ENCODE peak calls at places on chromosomes 12 and 14, in ten cellular contexts. T is heart right ventricle, C is A673, Y is GM23248, W is neural progenitor cell, F is HCT116, Q is pancreas, D is suprapubic skin, X is transverse colon, B is mesendoderm. V is an unnamed sample. For H3K27me3, the result is how much of the 10 kb centered on the place peaks cover.

GRCh38 chr12:77324416-77324762 is 259.0 kb upstream of the E2F7 start:
- DNase-seq in Q (no peak), W (no peak), Y (no peak), F (no peak), X (no peak), T (no peak), C (no peak), D (no peak), B (no peak), V (no peak)

GRCh38 chr14:65850429-65851145 is 438.1 kb downstream of the FUT8 start:
- DNase-seq in B (no peak), Q (no peak), Y (no peak), X (peak), C (no peak), W (no peak), F (no peak), D (no peak), T (no peak), V (no peak)

GRCh38 chr12:110135806-110136205 is 11.6 kb downstream of the IFT81 start:
- DNase-seq in D (no peak), Q (no peak), T (no peak), X (no peak), W (no peak), B (no peak), F (no peak), Y (peak), C (no peak), V (no peak)

GRCh38 chr12:87140257-87140656 is 884.1 kb upstream of the MGAT4C start:
- DNase-seq in B (no peak), W (no peak), F (no peak), X (no peak), D (no peak), Y (peak), C (no peak), Q (no peak), T (no peak), V (no peak)

GRCh38 chr12:15899282-15899870 is 11.8 kb upstream of the DERA start:
- DNase-seq in B (no peak), D (no peak), C (peak), Q (no peak), X (no peak), F (no peak), Y (peak), T (no peak), W (peak), V (no peak)

GRCh38 chr12:8912910-8913309 is 1.4 kb upstream of the PHC1 start:
- DNase-seq in D (no peak), T (no peak), C (no peak), Y (peak), X (no peak), W (peak), B (peak), F (no peak), Q (peak), V (no peak)

GRCh38 chr14:93984070-93984469 is 7.7 kb upstream of the ASB2 start:
- DNase-seq in B (peak), D (no peak), Y (peak), F (no peak), X (no peak), W (no peak), Q (no peak), C (no peak), T (no peak), V (no peak)

GRCh38 chr12:27342551-27342950 is 9.9 kb downstream of the BMAL2 start:
- DNase-seq in X (no peak), F (no peak), B (no peak), Q (no peak), T (no peak), W (no peak), C (no peak), D (no peak), Y (peak), V (no peak)

GRCh38 chr12:131353376-131353775 is 357.5 kb upstream of the SFSWAP start:
- DNase-seq in X (no peak), F (no peak), C (no peak), Q (no peak), T (no peak), D (peak), Y (no peak), W (no peak), B (no peak), V (no peak)

GRCh38 chr12:109731231-109731731 is 17.7 kb downstream of the FAM222A start:
- DNase-seq in C (no peak), T (no peak), F (no peak), W (no peak), Y (no peak), B (no peak), D (peak), X (no peak), Q (peak), V (peak)

GRCh38 chr12:14961466-14962155 is at the start of gene ARHGDIB:
- DNase-seq in F (no peak), X (peak), T (peak), C (peak), B (no peak), W (no peak), Q (no peak), D (no peak), Y (peak), V (no peak)

GRCh38 chr14:36975834-36976233 is 196.6 kb downstream of the SLC25A21 start:
- DNase-seq in Q (no peak), W (no peak), B (peak), C (peak), X (no peak), F (no peak), T (no peak), D (no peak), Y (no peak), V (no peak)

GRCh38 chr12:42589465-42590323 is at the start of gene PRICKLE1:
- DNase-seq in X (peak), T (peak), D (no peak), W (peak), Y (peak), Q (peak), F (no peak), C (peak), B (peak), V (no peak)

GRCh38 chr12:116765271-116765670 is 27.2 kb downstream of the RNFT2 start:
- DNase-seq in D (no peak), F (no peak), X (no peak), Y (no peak), B (peak), W (no peak), T (no peak), Q (no peak), C (no peak), V (no peak)

GRCh38 chr14:91241848-91242247 is 2.7 kb downstream of the GPR68 start:
- DNase-seq in X (no peak), B (no peak), T (no peak), W (no peak), Q (no peak), C (no peak), F (no peak), Y (no peak), D (no peak), V (no peak)

GRCh38 chr14:94364964-94365363 is 23.4 kb downstream of the SERPINA1 start:
- DNase-seq in F (no peak), Q (no peak), Y (no peak), X (no peak), W (no peak), C (no peak), T (no peak), B (no peak), D (peak), V (no peak)

GRCh38 chr14:92122351-92122677 is 545 bp downstream of the CPSF2 start:
- DNase-seq in D (no peak), B (peak), Q (no peak), W (peak), F (no peak), C (peak), T (no peak), Y (peak), X (peak), V (no peak)

GRCh38 chr12:92593734-92594402 is 108.9 kb upstream of the PLEKHG7 start:
- DNase-seq in F (no peak), Q (no peak), W (no peak), T (no peak), D (no peak), B (peak), Y (peak), X (peak), C (peak), V (no peak)

GRCh38 chr14:63470877-63471565 is 72.2 kb downstream of the PPP2R5E start:
- DNase-seq in W (no peak), C (peak), D (no peak), X (no peak), Y (peak), B (no peak), Q (no peak), F (peak), T (no peak), V (no peak)

GRCh38 chr12:78398750-78399149 is 465.8 kb upstream of the SYT1 start:
- DNase-seq in C (no peak), X (no peak), F (no peak), W (no peak), T (no peak), Q (no peak), D (no peak), Y (no peak), B (no peak), V (no peak)

GRCh38 chr14:31926652-31927347 is 150.3 kb upstream of the ARHGAP5 start:
- DNase-seq in C (no peak), W (no peak), D (no peak), B (no peak), Q (no peak), X (no peak), Y (no peak), T (peak), F (no peak), V (no peak)

GRCh38 chr12:70366581-70367267 is 634 bp downstream of the KCNMB4 start:
- DNase-seq in T (peak), Q (peak), Y (peak), F (peak), B (peak), X (peak), W (peak), D (no peak), C (peak), V (peak)

GRCh38 chr14:72906316-72906715 is 12.4 kb upstream of the DPF3 start:
- DNase-seq in T (no peak), Y (peak), X (no peak), D (no peak), Q (no peak), W (no peak), C (no peak), F (no peak), B (no peak), V (no peak)

GRCh38 chr14:29927596-29928341 is at the start of gene PRKD1:
- DNase-seq in C (peak), Y (peak), D (no peak), Q (peak), W (peak), B (peak), X (peak), T (peak), F (no peak), V (peak)

GRCh38 chr12:47272412-47273190 is 192.8 kb upstream of the AMIGO2 start:
- DNase-seq in T (no peak), W (no peak), C (no peak), F (no peak), B (no peak), D (no peak), Y (peak), Q (no peak), X (no peak), V (no peak)

GRCh38 chr14:91484186-91484585 is 25.9 kb downstream of the PPP4R3A start:
- DNase-seq in W (no peak), C (peak), F (no peak), Q (no peak), Y (no peak), T (no peak), B (no peak), D (no peak), X (no peak), V (no peak)

GRCh38 chr12:51439330-51439729 is 14.7 kb downstream of the SLC4A8 start:
- DNase-seq in W (no peak), T (no peak), Y (no peak), Q (no peak), C (no peak), D (no peak), F (no peak), B (no peak), X (no peak), V (no peak)

GRCh38 chr14:38389666-38390065 is 133.8 kb upstream of the CLEC14A start:
- DNase-seq in T (no peak), B (no peak), Y (peak), W (no peak), F (no peak), C (no peak), D (no peak), Q (no peak), X (no peak), V (no peak)

GRCh38 chr14:80698974-80699373 is 242.6 kb downstream of the CEP128 start:
- DNase-seq in T (no peak), D (no peak), B (no peak), F (no peak), W (no peak), Q (no peak), X (no peak), Y (no peak), C (no peak), V (no peak)

GRCh38 chr14:36067428-36068187 is 108.9 kb downstream of the PTCSC3 start:
- DNase-seq in C (no peak), Q (no peak), F (no peak), X (no peak), T (no peak), Y (no peak), B (no peak), D (no peak), W (no peak), V (no peak)

GRCh38 chr12:51281202-51281924 is 11.1 kb upstream of the SMAGP start:
- DNase-seq in X (no peak), B (no peak), Y (peak), W (no peak), D (no peak), F (no peak), T (no peak), Q (no peak), C (no peak), V (no peak)

GRCh38 chr12:87054225-87054624 is 798.0 kb upstream of the MGAT4C start:
- DNase-seq in F (no peak), W (no peak), X (no peak), Q (no peak), D (no peak), Y (peak), T (no peak), B (no peak), C (no peak), V (no peak)

GRCh38 chr14:73227812-73228781 is 9.2 kb upstream of the PAPLN start:
- DNase-seq in Q (peak), F (no peak), B (peak), D (no peak), C (peak), X (peak), W (peak), T (peak), Y (peak), V (peak)

GRCh38 chr14:65239143-65239672 is 136.9 kb upstream of the MAX start:
- DNase-seq in C (no peak), Q (no peak), W (no peak), B (peak), D (no peak), X (peak), Y (peak), F (no peak), T (no peak), V (no peak)

GRCh38 chr12:4451694-4452093 is 6.1 kb upstream of the FGF6 start:
- DNase-seq in T (no peak), X (no peak), W (no peak), F (no peak), Q (no peak), B (no peak), D (no peak), C (no peak), Y (no peak), V (no peak)

GRCh38 chr12:67826946-67827719 is 162.1 kb upstream of the IFNG-AS1 start:
- DNase-seq in B (no peak), F (no peak), C (no peak), W (no peak), D (no peak), Q (no peak), X (peak), T (no peak), Y (peak), V (no peak)

DNA sequence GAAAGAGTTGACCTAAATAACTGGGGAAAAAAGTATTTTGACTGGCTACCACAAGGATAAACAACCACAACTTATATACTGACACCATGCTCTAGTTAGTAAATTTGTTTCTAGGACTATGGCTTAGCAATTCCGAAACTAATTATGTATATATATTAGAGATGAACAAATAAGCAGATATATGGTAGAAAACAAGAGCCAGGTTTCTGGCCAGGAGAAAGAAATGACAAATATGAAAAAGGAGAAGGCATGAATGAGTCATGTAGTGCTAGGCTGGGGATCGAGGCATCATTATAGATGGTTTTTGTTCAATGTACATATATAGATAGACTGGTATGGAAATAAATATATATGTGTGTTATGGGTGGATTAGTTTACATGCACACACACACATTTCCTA is 5.5 kb upstream of the LRRC74A start:
- DNase-seq in C (no peak), T (no peak), X (no peak), B (no peak), Y (no peak), W (no peak), D (no peak), F (no peak), Q (no peak), V (no peak)
- H3K27me3 ChIP-seq in C (under half), T (under half), X (under half), B (under half), Y (under half), W (under half), D (under half), F (under half), Q (under half), V (under half)

GRCh38 chr12:49243631-49244030 is 21.3 kb upstream of the TUBA1C start:
- DNase-seq in Q (no peak), T (no peak), F (no peak), W (no peak), C (no peak), X (no peak), D (no peak), B (no peak), Y (no peak), V (no peak)

DNA sequence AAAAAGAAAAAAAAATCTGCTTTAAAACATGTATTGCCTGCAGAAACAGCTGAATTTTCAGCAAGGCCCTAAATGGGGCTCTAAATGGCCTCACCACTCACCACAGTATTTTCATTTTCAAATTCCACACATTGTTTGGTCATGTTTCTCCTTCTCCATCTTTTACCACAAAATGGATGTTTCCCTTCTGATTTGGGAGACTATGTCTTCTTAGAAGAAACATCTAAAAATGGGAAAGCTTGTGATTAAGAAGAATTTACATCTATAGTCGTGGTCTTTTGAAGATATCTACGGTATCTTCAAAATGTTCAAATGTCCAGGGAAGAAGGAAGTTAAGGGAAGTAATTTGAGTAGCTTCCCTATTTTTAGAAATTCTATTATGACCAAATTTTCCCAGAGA is 20.7 kb upstream of the TUBA1C start:
- DNase-seq in W (no peak), F (no peak), Y (peak), X (no peak), Q (no peak), B (no peak), D (no peak), T (no peak), C (no peak), V (no peak)
- H3K4me3 ChIP-seq in W (no peak), F (no peak), Y (no peak), X (no peak), Q (no peak), B (no peak), D (no peak), T (no peak), C (no peak), V (no peak)

GRCh38 chr12:113136128-113136989 is 798 bp upstream of the RASAL1 start:
- DNase-seq in D (no peak), X (peak), Y (no peak), Q (no peak), C (peak), F (peak), T (no peak), W (no peak), B (peak), V (no peak)

GRCh38 chr12:113136990-113137511 is 1.5 kb upstream of the RASAL1 start:
- DNase-seq in X (peak), Q (no peak), W (no peak), B (no peak), Y (no peak), F (no peak), T (no peak), D (no peak), C (no peak), V (no peak)

GRCh38 chr12:113135178-113136127 is at the start of gene RASAL1:
- DNase-seq in C (peak), T (no peak), Q (peak), B (peak), Y (no peak), F (peak), W (peak), X (peak), D (no peak), V (peak)

GRCh38 chr12:113133036-113133435 is 2.5 kb downstream of the RASAL1 start:
- DNase-seq in X (no peak), F (no peak), W (no peak), T (no peak), C (no peak), Q (no peak), Y (no peak), D (no peak), B (no peak), V (no peak)

GRCh38 chr12:113134521-113134951 is 1.0 kb downstream of the RASAL1 start:
- DNase-seq in X (no peak), F (no peak), T (no peak), D (no peak), B (no peak), C (no peak), Q (no peak), Y (no peak), W (no peak), V (no peak)
- H3K27me3 ChIP-seq in X (under half), F (under half), T (half or more), D (under half), B (under half), C (under half), Q (under half), Y (under half), W (under half), V (under half)

DNA sequence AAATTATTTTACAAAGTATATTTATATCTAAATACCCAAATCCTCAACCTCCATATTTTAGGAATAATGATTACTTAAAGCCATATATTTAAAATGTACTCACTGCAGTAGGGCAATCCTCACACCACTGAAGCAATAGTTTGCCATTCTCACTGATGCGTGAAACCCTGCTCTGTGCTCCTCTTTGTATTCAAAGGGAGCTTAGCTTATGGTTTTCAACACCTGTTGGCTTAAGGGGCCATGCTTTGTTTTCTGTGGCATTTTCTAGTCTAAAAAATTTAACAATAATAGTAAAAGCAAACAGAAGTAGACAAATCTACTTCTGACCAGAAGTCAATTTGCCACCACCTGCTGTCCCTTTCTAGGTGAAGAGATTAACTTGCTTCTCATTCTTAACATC is 294.6 kb downstream of the FLRT2 start:
- DNase-seq in X (no peak), F (no peak), D (no peak), Q (no peak), C (no peak), T (no peak), W (peak), Y (no peak), B (peak), V (no peak)
- H3K4me3 ChIP-seq in X (no peak), F (no peak), D (no peak), Q (no peak), C (no peak), T (no peak), W (no peak), Y (no peak), B (no peak), V (no peak)

DNA sequence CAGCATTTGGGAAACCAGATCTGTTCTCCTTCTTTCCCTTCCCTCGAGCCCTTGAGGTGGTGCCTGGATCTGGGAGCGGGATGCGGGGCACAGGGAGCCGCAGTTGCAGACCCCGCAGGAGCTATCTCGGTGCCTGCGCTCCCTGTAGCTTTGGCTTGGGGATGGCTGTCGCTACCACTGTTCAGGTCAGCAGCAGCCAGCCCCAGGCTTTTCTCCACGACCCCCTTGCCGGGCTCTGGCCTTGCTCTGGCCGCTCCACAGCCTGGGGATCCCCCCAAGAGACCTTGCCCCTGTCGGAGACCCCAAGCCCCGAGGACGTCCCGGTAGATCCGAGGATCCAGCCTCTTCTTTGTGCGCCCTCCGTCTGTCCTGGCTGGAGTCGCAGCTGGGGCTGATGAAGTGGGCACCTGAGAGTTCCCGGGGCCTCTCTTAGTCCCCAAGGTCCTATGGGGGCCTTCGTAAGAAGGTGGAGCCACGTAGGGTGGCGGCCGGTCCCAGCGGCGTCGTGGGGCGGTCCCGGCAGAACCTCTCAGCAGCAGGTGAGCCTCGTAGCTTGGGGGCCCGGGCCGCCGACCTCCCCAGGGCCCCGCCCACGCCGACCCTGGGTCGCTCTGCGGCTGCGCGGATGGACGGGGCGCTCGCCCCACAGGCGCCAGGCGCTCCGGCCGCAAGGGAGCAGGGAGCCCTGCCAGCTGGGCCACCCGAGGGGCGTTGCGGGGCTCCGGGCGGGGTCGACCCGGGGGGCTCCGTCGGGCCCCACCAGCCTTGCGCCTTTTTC is 1.3 kb downstream of the DDN start:
- DNase-seq in D (no peak), B (no peak), X (peak), W (peak), Y (no peak), F (no peak), T (peak), C (no peak), Q (no peak), V (no peak)
- H3K27me3 ChIP-seq in D (under half), B (under half), X (half or more), W (half or more), Y (under half), F (under half), T (under half), C (under half), Q (under half), V (under half)